ENCODE peak calls at places on chromosomes 7 and 10, in four cellular contexts. Q, M, C and Y are unnamed samples. For H3K4me1, the result is how much of the 10 kb centered on the place peaks cover.

GRCh38 chr7:32347244-32347828 is 142.8 kb downstream of the LSM5 start:
- DNase-seq in C (no peak), Q (no peak), M (peak), Y (no peak)

GRCh38 chr7:57413529-57414398 is 36.2 kb upstream of the ZNF716 start:
- DNase-seq in C (no peak), Q (no peak), M (no peak), Y (no peak)

GRCh38 chr10:102645388-102645740 is 1.1 kb downstream of the TRIM8 start:
- DNase-seq in C (peak), M (peak), Q (peak), Y (no peak)

GRCh38 chr7:69603937-69604494 is 5.7 kb downstream of the AUTS2 start:
- DNase-seq in Q (no peak), M (no peak), C (no peak), Y (no peak)

GRCh38 chr7:101632641-101633040 is 3.5 kb upstream of the MYL10 start:
- DNase-seq in C (no peak), M (no peak), Q (no peak), Y (no peak)

GRCh38 chr10:127298396-127298795 is 102.0 kb upstream of the INSYN2A start:
- DNase-seq in Q (no peak), C (no peak), M (no peak), Y (no peak)

GRCh38 chr7:121515651-121516401 is 119.7 kb upstream of the FAM3C start:
- DNase-seq in C (no peak), M (no peak), Q (no peak), Y (no peak)

GRCh38 chr10:110020265-110020664 is 12.5 kb downstream of the ADD3 start:
- DNase-seq in M (no peak), C (no peak), Q (no peak), Y (no peak)

GRCh38 chr10:80158598-80159127 is 26.1 kb downstream of the PLAC9 start:
- DNase-seq in C (peak), Q (peak), M (peak), Y (peak)

GRCh38 chr10:79129361-79129997 is 60.7 kb downstream of the ZMIZ1 start:
- DNase-seq in M (peak), Q (no peak), C (no peak), Y (no peak)

GRCh38 chr10:29841724-29842649 is 207.2 kb upstream of the SVIL start:
- DNase-seq in M (peak), C (peak), Q (peak), Y (peak)

GRCh38 chr10:99583702-99584101 is 36.5 kb downstream of the SLC25A28 start:
- DNase-seq in C (no peak), Q (no peak), M (no peak), Y (no peak)

GRCh38 chr10:97140887-97141745 is 44.6 kb downstream of the SLIT1 start:
- DNase-seq in C (no peak), M (no peak), Q (no peak), Y (no peak)

GRCh38 chr7:142886866-142887265 is 1.3 kb upstream of the TRPV6 start:
- DNase-seq in Q (no peak), C (no peak), M (no peak), Y (no peak)

GRCh38 chr10:113470372-113471240 is 82.2 kb upstream of the HABP2 start:
- DNase-seq in Q (no peak), C (no peak), M (no peak), Y (no peak)

GRCh38 chr7:90678986-90679385 is 82.9 kb downstream of the CDK14 start:
- DNase-seq in Q (no peak), C (no peak), M (no peak), Y (no peak)

GRCh38 chr7:7426686-7427085 is 109.0 kb downstream of the COL28A1 start:
- DNase-seq in Q (no peak), M (no peak), C (no peak), Y (no peak)

GRCh38 chr7:26397786-26398435 is 106.2 kb downstream of the SNX10 start:
- DNase-seq in Q (peak), C (peak), M (peak), Y (peak)

GRCh38 chr7:73717991-73718405 is 1.5 kb downstream of the STX1A start:
- DNase-seq in M (peak), C (no peak), Q (no peak), Y (no peak)

GRCh38 chr10:119370972-119371703 is 163.8 kb downstream of the GRK5 start:
- DNase-seq in C (peak), M (peak), Q (no peak), Y (peak)

GRCh38 chr10:79905322-79906314 is 43.3 kb downstream of the SFTPD start:
- DNase-seq in Q (peak), C (no peak), M (peak), Y (no peak)

GRCh38 chr7:29297194-29297890 is 102.8 kb downstream of the CHN2 start:
- DNase-seq in M (no peak), C (no peak), Q (no peak), Y (no peak)
- TF ChIP-seq CTCF in M (no peak), C (no peak), Q (no peak), Y (no peak)

GRCh38 chr7:71311576-71311975 is 179.6 kb downstream of the GALNT17 start:
- DNase-seq in M (no peak), Q (no peak), C (no peak), Y (no peak)

GRCh38 chr7:71303566-71303965 is 171.6 kb downstream of the GALNT17 start:
- DNase-seq in M (no peak), Q (no peak), C (no peak), Y (no peak)

GRCh38 chr7:71312755-71313490 is 181.0 kb downstream of the GALNT17 start:
- DNase-seq in M (no peak), Q (no peak), C (no peak), Y (no peak)

GRCh38 chr7:71313562-71313961 is 181.6 kb downstream of the GALNT17 start:
- DNase-seq in C (no peak), Q (no peak), M (no peak), Y (no peak)

DNA sequence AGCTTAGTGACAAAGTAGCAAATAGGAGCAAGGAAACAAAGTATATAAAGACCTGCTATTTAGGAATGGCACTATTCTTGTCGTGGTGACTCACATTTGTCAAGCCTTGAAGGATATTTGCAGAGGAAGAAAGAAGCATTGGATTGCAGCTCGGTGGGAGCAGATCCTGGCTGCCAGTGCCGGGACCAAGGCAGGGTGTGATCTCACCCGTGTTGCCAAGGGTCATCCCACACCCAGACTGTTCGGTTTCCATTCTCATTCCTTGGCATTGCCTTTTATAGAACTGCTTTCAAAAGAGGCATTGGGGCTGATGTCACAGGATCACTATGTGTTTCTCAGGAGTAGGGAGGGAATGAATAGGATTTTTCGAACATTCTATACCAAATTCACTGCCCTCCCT is 176.2 kb downstream of the GALNT17 start:
- DNase-seq in Q (no peak), M (no peak), C (peak), Y (no peak)
- H3K27ac ChIP-seq in Q (no peak), M (no peak), C (peak), Y (no peak)

GRCh38 chr10:11319990-11320602 is 291.4 kb downstream of the USP6NL start:
- DNase-seq in C (no peak), Q (no peak), M (no peak), Y (no peak)
- H3K4me1 ChIP-seq in C (under half), Q (under half), M (under half), Y (under half)

DNA sequence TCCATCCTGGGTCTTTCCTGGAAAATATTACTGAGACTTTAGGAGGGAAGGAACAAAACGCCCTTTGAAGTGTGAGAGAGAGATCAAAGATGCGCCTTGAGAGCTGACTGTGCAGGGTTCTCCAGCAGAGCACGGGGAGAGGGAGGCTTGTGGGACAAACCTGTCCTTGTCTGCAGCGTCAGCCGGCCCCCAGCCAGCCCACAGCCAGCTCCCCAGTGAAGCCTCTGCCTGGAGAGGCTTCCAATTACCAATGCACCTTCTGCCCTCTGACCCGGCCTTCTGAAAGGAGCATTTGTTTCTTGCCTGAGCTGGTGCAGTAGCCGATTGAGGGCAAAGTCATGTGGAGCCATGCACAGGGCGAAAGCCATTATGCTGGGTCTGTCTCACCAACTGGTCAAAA is 268.8 kb downstream of the KLF6 start:
- DNase-seq in C (no peak), Q (no peak), M (no peak), Y (no peak)
- TF ChIP-seq CTCF in C (no peak), Q (no peak), M (no peak), Y (no peak)

GRCh38 chr10:124734311-124735166 is 9.6 kb downstream of the FAM53B start:
- DNase-seq in M (no peak), Q (no peak), C (no peak), Y (no peak)
- H3K27ac ChIP-seq in M (no peak), Q (no peak), C (peak), Y (peak)

GRCh38 chr7:12646139-12646538 is 41.3 kb upstream of the ARL4A start:
- DNase-seq in M (no peak), Q (no peak), C (no peak), Y (no peak)

GRCh38 chr7:12650080-12650479 is 37.4 kb upstream of the ARL4A start:
- DNase-seq in M (no peak), Q (no peak), C (no peak), Y (no peak)

GRCh38 chr7:12649348-12649747 is 38.1 kb upstream of the ARL4A start:
- DNase-seq in M (no peak), C (no peak), Q (no peak), Y (no peak)

GRCh38 chr7:12647364-12648219 is 39.8 kb upstream of the ARL4A start:
- DNase-seq in C (no peak), M (peak), Q (no peak), Y (no peak)

DNA sequence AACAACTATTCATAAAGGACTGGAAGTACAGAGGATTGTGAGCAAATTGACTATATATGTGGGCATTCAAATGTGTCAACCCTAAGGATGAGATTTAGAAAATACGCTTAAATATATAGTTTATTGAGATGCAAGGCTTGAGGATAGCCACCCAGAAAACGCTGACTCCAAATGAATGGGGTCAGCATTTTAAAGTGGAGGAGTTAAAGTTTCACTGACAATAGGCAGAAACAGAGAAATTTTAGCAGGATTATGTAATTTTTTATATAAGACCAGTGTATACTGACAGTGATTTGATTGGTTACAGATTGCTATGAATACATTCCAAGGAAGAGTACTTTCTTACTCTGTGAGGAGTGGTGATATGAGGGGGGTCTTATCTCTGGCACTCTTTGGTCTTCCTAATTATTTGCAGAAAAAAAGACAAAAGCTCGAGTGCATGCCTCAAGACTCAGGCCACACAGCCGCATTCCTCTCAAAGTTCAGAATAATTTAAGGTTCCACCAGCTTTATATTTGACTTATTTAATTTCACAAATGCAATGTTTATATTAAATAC is 38.6 kb upstream of the ARL4A start:
- DNase-seq in M (no peak), C (no peak), Q (no peak), Y (no peak)
- H3K4me1 ChIP-seq in M (under half), C (under half), Q (under half), Y (under half)

DNA sequence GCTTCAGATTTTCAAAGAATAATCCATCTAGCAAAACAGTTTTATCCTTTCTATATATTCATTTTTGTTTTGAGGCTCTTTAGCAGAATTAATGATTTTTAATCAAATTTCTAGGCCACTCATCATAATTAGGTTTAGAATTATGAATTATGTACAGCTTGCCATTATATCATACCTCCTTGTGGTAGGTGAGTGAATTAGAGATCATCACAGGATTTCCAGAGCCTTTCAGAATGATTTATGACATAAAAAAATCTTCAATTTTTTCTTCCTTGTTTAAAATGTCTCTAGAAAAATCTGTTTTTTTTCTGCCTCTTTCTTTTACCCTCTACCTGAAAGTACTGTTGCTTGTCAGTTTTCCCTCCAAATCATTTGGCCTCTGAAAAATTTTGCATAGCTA is 433.3 kb downstream of the LRMDA start:
- DNase-seq in C (no peak), Q (no peak), M (no peak), Y (no peak)
- TF ChIP-seq CTCF in C (no peak), Q (no peak), M (no peak), Y (no peak)

DNA sequence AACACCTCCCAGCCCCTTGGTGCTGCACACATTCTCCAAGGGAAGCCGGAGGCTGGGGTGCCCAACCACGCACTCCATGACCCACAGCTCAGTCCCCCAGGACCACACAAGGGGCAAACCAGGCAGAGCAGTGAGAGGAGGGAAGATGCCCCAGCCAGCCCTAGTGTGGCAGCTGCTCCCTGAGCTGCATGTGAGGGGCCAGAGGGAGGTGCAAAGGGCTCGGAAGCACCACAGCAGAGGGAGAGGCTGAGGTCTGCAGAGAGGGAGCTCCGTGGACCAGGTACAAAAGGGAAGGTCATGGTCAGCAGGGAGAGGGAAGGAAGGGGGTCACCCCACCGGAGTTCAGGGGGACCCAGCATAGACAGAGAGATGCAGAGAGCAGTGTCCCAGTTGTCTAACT is 1.5 kb upstream of the CALML5 start:
- DNase-seq in M (no peak), C (no peak), Q (no peak), Y (no peak)
- H3K27ac ChIP-seq in M (no peak), C (no peak), Q (no peak), Y (no peak)

GRCh38 chr10:88994034-88994433 is 3.4 kb downstream of the FAS start:
- DNase-seq in Q (no peak), M (peak), C (no peak), Y (no peak)

GRCh38 chr10:88996927-88997326 is 6.3 kb downstream of the FAS start:
- DNase-seq in C (no peak), M (no peak), Q (no peak), Y (no peak)

GRCh38 chr10:88992945-88993537 is 2.4 kb downstream of the FAS start:
- DNase-seq in M (peak), Q (no peak), C (no peak), Y (no peak)

GRCh38 chr10:88991900-88992237 is 1.3 kb downstream of the FAS start:
- DNase-seq in C (no peak), M (no peak), Q (no peak), Y (no peak)

GRCh38 chr10:88995156-88995876 is 4.7 kb downstream of the FAS start:
- DNase-seq in Q (no peak), C (no peak), M (no peak), Y (no peak)
- H3K4me1 ChIP-seq in Q (under half), C (under half), M (under half), Y (under half)